ENCODE peak calls at places on chromosomes 16 and 17, in five cellular contexts. One of them, this sample, is unnamed. For H3K36me3 and H3K27me3, the result is how much of the 10 kb centered on the place peaks cover.

GRCh38 chr16:3030128-3030871 is 6.4 kb downstream of the BICDL2 start:
- DNase-seq in BE2C: no peak
- DNase-seq in right lobe of liver: no peak
- DNase-seq in effector memory CD4-positive, alpha-beta T cell: no peak
- DNase-seq in neuronal stem cell: no peak
- DNase-seq in this sample: no peak

GRCh38 chr17:15377608-15378007 is 36.2 kb upstream of the TEKT3 start:
- DNase-seq in BE2C: no peak
- DNase-seq in right lobe of liver: no peak
- DNase-seq in neuronal stem cell: peak
- DNase-seq in effector memory CD4-positive, alpha-beta T cell: no peak
- DNase-seq in this sample: no peak

GRCh38 chr16:70375636-70376611 is 29.2 kb downstream of the DDX19A start:
- DNase-seq in effector memory CD4-positive, alpha-beta T cell: no peak
- DNase-seq in right lobe of liver: no peak
- DNase-seq in BE2C: no peak
- DNase-seq in neuronal stem cell: no peak
- DNase-seq in this sample: no peak

GRCh38 chr17:57528084-57528451 is 217.0 kb downstream of the CCDC182 start:
- DNase-seq in right lobe of liver: no peak
- DNase-seq in BE2C: no peak
- DNase-seq in neuronal stem cell: no peak
- DNase-seq in effector memory CD4-positive, alpha-beta T cell: no peak
- DNase-seq in this sample: no peak

GRCh38 chr17:82367724-82368524 is 3.6 kb upstream of the UTS2R start:
- DNase-seq in BE2C: peak
- DNase-seq in effector memory CD4-positive, alpha-beta T cell: no peak
- DNase-seq in right lobe of liver: no peak
- DNase-seq in neuronal stem cell: no peak
- DNase-seq in this sample: peak

GRCh38 chr17:47423406-47424295 is 99.9 kb downstream of the EFCAB13 start:
- DNase-seq in effector memory CD4-positive, alpha-beta T cell: no peak
- DNase-seq in neuronal stem cell: no peak
- DNase-seq in BE2C: peak
- DNase-seq in right lobe of liver: peak
- DNase-seq in this sample: peak

GRCh38 chr16:52500963-52501362 is 46.0 kb downstream of the TOX3 start:
- DNase-seq in effector memory CD4-positive, alpha-beta T cell: no peak
- DNase-seq in BE2C: no peak
- DNase-seq in right lobe of liver: no peak
- DNase-seq in neuronal stem cell: no peak
- DNase-seq in this sample: no peak

GRCh38 chr16:69779724-69780123 is 17.6 kb downstream of the WWP2 start:
- DNase-seq in effector memory CD4-positive, alpha-beta T cell: no peak
- DNase-seq in right lobe of liver: no peak
- DNase-seq in neuronal stem cell: no peak
- DNase-seq in BE2C: no peak
- DNase-seq in this sample: no peak

GRCh38 chr17:82927311-82927660 is 87.5 kb upstream of the ZNF750 start:
- DNase-seq in effector memory CD4-positive, alpha-beta T cell: no peak
- DNase-seq in neuronal stem cell: no peak
- DNase-seq in right lobe of liver: no peak
- DNase-seq in BE2C: no peak
- DNase-seq in this sample: no peak

GRCh38 chr16:52786105-52786504 is 239.2 kb upstream of the TOX3 start:
- DNase-seq in effector memory CD4-positive, alpha-beta T cell: no peak
- DNase-seq in neuronal stem cell: no peak
- DNase-seq in right lobe of liver: no peak
- DNase-seq in BE2C: no peak
- DNase-seq in this sample: no peak

GRCh38 chr17:79518330-79519151 is 92.3 kb downstream of the RBFOX3 start:
- DNase-seq in effector memory CD4-positive, alpha-beta T cell: no peak
- DNase-seq in BE2C: no peak
- DNase-seq in right lobe of liver: no peak
- DNase-seq in neuronal stem cell: no peak
- DNase-seq in this sample: no peak

GRCh38 chr17:38566666-38567031 is 39.1 kb downstream of the SRCIN1 start:
- DNase-seq in right lobe of liver: no peak
- DNase-seq in BE2C: no peak
- DNase-seq in neuronal stem cell: no peak
- DNase-seq in effector memory CD4-positive, alpha-beta T cell: no peak
- DNase-seq in this sample: no peak

GRCh38 chr16:87790278-87791023 is 24.7 kb upstream of the KLHDC4 start:
- DNase-seq in right lobe of liver: peak
- DNase-seq in effector memory CD4-positive, alpha-beta T cell: no peak
- DNase-seq in neuronal stem cell: no peak
- DNase-seq in BE2C: peak
- DNase-seq in this sample: peak

GRCh38 chr16:4874686-4875085 is 27.4 kb downstream of the UBN1 start:
- DNase-seq in neuronal stem cell: no peak
- DNase-seq in effector memory CD4-positive, alpha-beta T cell: no peak
- DNase-seq in right lobe of liver: no peak
- DNase-seq in BE2C: no peak
- DNase-seq in this sample: peak

GRCh38 chr17:39627717-39628516 is 1.2 kb downstream of the PPP1R1B start:
- DNase-seq in right lobe of liver: no peak
- DNase-seq in effector memory CD4-positive, alpha-beta T cell: no peak
- DNase-seq in neuronal stem cell: no peak
- DNase-seq in BE2C: no peak
- DNase-seq in this sample: peak

GRCh38 chr16:83336630-83337029 is 471.1 kb upstream of the HSBP1 start:
- DNase-seq in right lobe of liver: no peak
- DNase-seq in BE2C: no peak
- DNase-seq in effector memory CD4-positive, alpha-beta T cell: no peak
- DNase-seq in neuronal stem cell: no peak
- DNase-seq in this sample: no peak

GRCh38 chr16:74573622-74574021 is 33.3 kb downstream of the GLG1 start:
- DNase-seq in effector memory CD4-positive, alpha-beta T cell: no peak
- DNase-seq in BE2C: peak
- DNase-seq in right lobe of liver: no peak
- DNase-seq in neuronal stem cell: no peak
- DNase-seq in this sample: no peak

GRCh38 chr17:57406131-57406980 is 150.0 kb downstream of the MSI2 start:
- DNase-seq in right lobe of liver: no peak
- DNase-seq in effector memory CD4-positive, alpha-beta T cell: no peak
- DNase-seq in neuronal stem cell: peak
- DNase-seq in BE2C: no peak
- DNase-seq in this sample: no peak

GRCh38 chr16:87017388-87018012 is 299.7 kb downstream of the C16orf95 start:
- DNase-seq in BE2C: no peak
- DNase-seq in effector memory CD4-positive, alpha-beta T cell: no peak
- DNase-seq in right lobe of liver: peak
- DNase-seq in neuronal stem cell: no peak
- DNase-seq in this sample: peak

GRCh38 chr17:77451271-77451893 is 310.6 kb downstream of the SEC14L1 start:
- DNase-seq in neuronal stem cell: peak
- DNase-seq in BE2C: peak
- DNase-seq in right lobe of liver: peak
- DNase-seq in effector memory CD4-positive, alpha-beta T cell: peak
- DNase-seq in this sample: peak

GRCh38 chr17:57459286-57459915 is 203.1 kb downstream of the MSI2 start:
- DNase-seq in neuronal stem cell: no peak
- DNase-seq in effector memory CD4-positive, alpha-beta T cell: no peak
- DNase-seq in right lobe of liver: no peak
- DNase-seq in BE2C: no peak
- DNase-seq in this sample: no peak

GRCh38 chr17:66542183-66542966 is 240.0 kb downstream of the PRKCA start:
- DNase-seq in neuronal stem cell: no peak
- DNase-seq in right lobe of liver: no peak
- DNase-seq in BE2C: no peak
- DNase-seq in effector memory CD4-positive, alpha-beta T cell: no peak
- DNase-seq in this sample: no peak

GRCh38 chr16:74742051-74742481 is 32.6 kb downstream of the FA2H start:
- DNase-seq in neuronal stem cell: no peak
- DNase-seq in BE2C: no peak
- DNase-seq in effector memory CD4-positive, alpha-beta T cell: no peak
- DNase-seq in right lobe of liver: no peak
- DNase-seq in this sample: peak

GRCh38 chr17:60749050-60749449 is 71.4 kb downstream of the BCAS3 start:
- DNase-seq in neuronal stem cell: no peak
- DNase-seq in BE2C: no peak
- DNase-seq in effector memory CD4-positive, alpha-beta T cell: no peak
- DNase-seq in right lobe of liver: no peak
- DNase-seq in this sample: no peak

GRCh38 chr17:28717578-28718316 is at the start of gene RAB34:
- DNase-seq in effector memory CD4-positive, alpha-beta T cell: no peak
- DNase-seq in right lobe of liver: no peak
- DNase-seq in BE2C: no peak
- DNase-seq in neuronal stem cell: peak
- DNase-seq in this sample: peak

GRCh38 chr16:23356941-23357340 is 54.8 kb downstream of the SCNN1B start:
- DNase-seq in BE2C: no peak
- DNase-seq in effector memory CD4-positive, alpha-beta T cell: no peak
- DNase-seq in neuronal stem cell: no peak
- DNase-seq in right lobe of liver: no peak
- DNase-seq in this sample: peak

GRCh38 chr17:3556239-3556904 is 1.2 kb downstream of the TRPV3 start:
- DNase-seq in effector memory CD4-positive, alpha-beta T cell: no peak
- DNase-seq in right lobe of liver: no peak
- DNase-seq in neuronal stem cell: no peak
- DNase-seq in BE2C: no peak
- DNase-seq in this sample: peak

GRCh38 chr17:3556905-3557767 is 476 bp downstream of the TRPV3 start:
- DNase-seq in effector memory CD4-positive, alpha-beta T cell: no peak
- DNase-seq in neuronal stem cell: no peak
- DNase-seq in BE2C: no peak
- DNase-seq in right lobe of liver: no peak
- DNase-seq in this sample: peak

GRCh38 chr17:3557768-3558583 is at the start of gene TRPV3:
- DNase-seq in effector memory CD4-positive, alpha-beta T cell: peak
- DNase-seq in right lobe of liver: peak
- DNase-seq in neuronal stem cell: no peak
- DNase-seq in BE2C: peak
- DNase-seq in this sample: peak

GRCh38 chr17:3558603-3559269 is 1.1 kb upstream of the TRPV3 start:
- DNase-seq in BE2C: no peak
- DNase-seq in effector memory CD4-positive, alpha-beta T cell: peak
- DNase-seq in neuronal stem cell: no peak
- DNase-seq in right lobe of liver: no peak
- DNase-seq in this sample: no peak

DNA sequence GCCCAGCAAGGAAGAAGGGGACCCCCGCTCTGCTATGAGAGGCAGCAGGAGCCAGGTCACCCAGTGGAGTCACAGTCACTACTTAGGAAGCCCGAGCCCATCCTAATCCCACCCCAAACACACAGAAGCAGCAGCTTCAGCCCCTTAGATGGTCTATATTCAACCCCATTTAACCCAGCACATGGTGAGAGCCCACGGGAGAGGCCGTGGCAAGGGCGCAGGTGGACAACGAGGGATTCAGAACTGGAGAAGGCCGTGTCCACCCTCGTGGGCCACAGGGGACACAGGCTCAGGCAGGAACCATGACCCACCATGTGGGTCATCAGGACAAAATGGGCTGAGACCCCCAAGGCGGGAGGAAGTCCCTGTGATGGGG is 1.6 kb upstream of the TRPV3 start:
- DNase-seq in BE2C: no peak
- DNase-seq in effector memory CD4-positive, alpha-beta T cell: no peak
- DNase-seq in neuronal stem cell: no peak
- DNase-seq in right lobe of liver: no peak
- DNase-seq in this sample: no peak
- H3K4me3 ChIP-seq in BE2C: no peak
- H3K4me3 ChIP-seq in effector memory CD4-positive, alpha-beta T cell: no peak
- H3K4me3 ChIP-seq in neuronal stem cell: no peak
- H3K4me3 ChIP-seq in right lobe of liver: no peak
- H3K4me3 ChIP-seq in this sample: no peak

DNA sequence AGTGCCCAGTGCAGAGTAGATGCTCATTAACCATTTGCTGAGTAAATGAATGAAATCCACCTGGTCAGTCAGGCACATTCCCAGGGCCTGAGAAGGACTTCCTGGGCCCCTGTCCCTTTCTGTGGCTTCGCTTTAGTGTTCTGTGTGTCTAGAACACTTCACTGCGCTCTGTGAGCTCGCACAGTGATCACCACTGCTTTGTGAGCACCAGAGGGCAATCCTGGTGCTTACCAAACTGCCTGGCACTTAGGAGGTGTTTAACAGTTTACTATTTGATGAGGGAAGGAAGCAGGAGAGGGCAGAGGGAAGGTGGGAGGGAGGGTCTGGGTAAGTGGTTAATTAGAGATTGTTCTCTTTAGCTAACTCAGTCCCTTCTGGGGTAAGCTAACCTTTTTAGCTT is 26.2 kb downstream of the SALL1 start:
- DNase-seq in effector memory CD4-positive, alpha-beta T cell: no peak
- DNase-seq in right lobe of liver: no peak
- DNase-seq in neuronal stem cell: no peak
- DNase-seq in BE2C: no peak
- DNase-seq in this sample: no peak
- H3K36me3 ChIP-seq in effector memory CD4-positive, alpha-beta T cell: under half
- H3K36me3 ChIP-seq in right lobe of liver: under half
- H3K36me3 ChIP-seq in neuronal stem cell: under half
- H3K36me3 ChIP-seq in BE2C: under half
- H3K36me3 ChIP-seq in this sample: under half

GRCh38 chr16:1078579-1079021 is 6.1 kb downstream of the SSTR5 start:
- DNase-seq in right lobe of liver: peak
- DNase-seq in effector memory CD4-positive, alpha-beta T cell: no peak
- DNase-seq in BE2C: peak
- DNase-seq in neuronal stem cell: no peak
- DNase-seq in this sample: peak
- H3K27me3 ChIP-seq in right lobe of liver: under half
- H3K27me3 ChIP-seq in effector memory CD4-positive, alpha-beta T cell: under half
- H3K27me3 ChIP-seq in BE2C: half or more
- H3K27me3 ChIP-seq in neuronal stem cell: under half
- H3K27me3 ChIP-seq in this sample: under half

DNA sequence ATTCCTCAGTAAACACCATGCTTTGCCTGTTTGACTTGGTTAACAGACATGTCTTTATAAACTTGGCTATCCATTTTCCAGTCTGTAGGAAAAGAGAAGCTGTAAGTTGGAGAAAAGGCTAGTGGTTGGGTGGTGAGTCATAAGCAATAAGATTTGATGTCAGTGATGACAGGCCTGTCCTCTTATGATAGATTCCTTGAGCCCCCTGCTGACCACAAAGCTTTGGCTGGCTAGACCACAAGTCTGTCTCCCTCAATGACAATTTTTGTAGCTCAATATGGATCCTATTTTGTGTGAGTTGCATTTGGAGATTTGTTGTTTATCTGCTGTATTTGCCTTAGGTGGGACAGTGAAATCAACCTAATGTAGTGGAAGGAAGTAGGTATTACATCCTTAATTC is 67.6 kb downstream of the SIAH1 start:
- DNase-seq in effector memory CD4-positive, alpha-beta T cell: no peak
- DNase-seq in neuronal stem cell: no peak
- DNase-seq in right lobe of liver: no peak
- DNase-seq in BE2C: no peak
- DNase-seq in this sample: no peak
- H3K4me3 ChIP-seq in effector memory CD4-positive, alpha-beta T cell: no peak
- H3K4me3 ChIP-seq in neuronal stem cell: no peak
- H3K4me3 ChIP-seq in right lobe of liver: no peak
- H3K4me3 ChIP-seq in BE2C: no peak
- H3K4me3 ChIP-seq in this sample: no peak